ENCODE peak calls at places on chromosomes 5 and 9, in four cellular contexts. A is esophagus muscularis mucosa, F is sigmoid colon, V is K562. P is an unnamed sample.

GRCh38 chr5:149719666-149720065 is 10.4 kb upstream of the PPARGC1B start:
- DNase-seq in F (no peak), A (no peak), V (no peak), P (no peak)

GRCh38 chr9:106619211-106619610 is 243.8 kb upstream of the ZNF462 start:
- DNase-seq in A (no peak), V (no peak), F (no peak), P (no peak)

GRCh38 chr5:43602456-43602817 is 543 bp upstream of the NNT start:
- DNase-seq in F (peak; percentile 74), A (no peak), V (peak; percentile 33), P (no peak)

GRCh38 chr5:73095564-73096238 is 24.7 kb upstream of the TMEM171 start:
- DNase-seq in A (no peak), F (no peak), V (no peak), P (no peak)

GRCh38 chr5:72598461-72599433 is 91.5 kb upstream of the ZNF366 start:
- DNase-seq in A (peak; percentile 47), F (no peak), V (no peak), P (no peak)

GRCh38 chr5:153490124-153491085 is at the start of gene GRIA1:
- DNase-seq in V (no peak), F (no peak), A (peak; percentile 85), P (no peak)

GRCh38 chr9:124812401-124813016 is 35.6 kb downstream of the OLFML2A start:
- DNase-seq in V (peak; percentile 77), F (peak; percentile 93), A (no peak), P (no peak)

GRCh38 chr5:14097998-14098471 is 45.1 kb upstream of the TRIO start:
- DNase-seq in A (no peak), F (no peak), V (no peak), P (no peak)

GRCh38 chr5:129631946-129632345 is 115.9 kb upstream of the MINAR2 start:
- DNase-seq in A (no peak), V (no peak), F (no peak), P (no peak)

GRCh38 chr9:99037768-99038167 is 67.1 kb upstream of the TGFBR1 start:
- DNase-seq in F (no peak), A (no peak), V (no peak), P (no peak)

GRCh38 chr5:107501965-107502691 is 168.6 kb downstream of the EFNA5 start:
- DNase-seq in F (no peak), A (no peak), V (no peak), P (no peak)

GRCh38 chr5:1545798-1546355 is 22.1 kb upstream of the LPCAT1 start:
- DNase-seq in F (no peak), A (no peak), V (no peak), P (peak; percentile 32)

GRCh38 chr9:121280715-121281613 is 13.0 kb downstream of the GSN start:
- DNase-seq in V (no peak), A (no peak), F (no peak), P (peak; percentile 50)

GRCh38 chr5:73895471-73895870 is 269.5 kb downstream of the ARHGEF28 start:
- DNase-seq in V (no peak), A (no peak), F (no peak), P (no peak)

GRCh38 chr5:90930756-90931431 is 372.3 kb downstream of the ADGRV1 start:
- DNase-seq in F (no peak), V (no peak), A (no peak), P (no peak)

GRCh38 chr9:93004561-93004960 is 53.9 kb upstream of the SUSD3 start:
- DNase-seq in V (no peak), F (no peak), A (no peak), P (no peak)

GRCh38 chr9:133974631-133975341 is 17.3 kb downstream of the VAV2 start:
- DNase-seq in F (peak; percentile 52), V (no peak), A (no peak), P (no peak)

GRCh38 chr5:157669701-157670097 is 1.6 kb upstream of the C5orf52 start:
- DNase-seq in F (no peak), V (no peak), A (peak; percentile 45), P (no peak)

GRCh38 chr9:84153885-84154284 is 173.3 kb downstream of the RMI1 start:
- DNase-seq in V (no peak), A (no peak), F (no peak), P (no peak)

GRCh38 chr5:168477060-168477459 is 9.2 kb upstream of the RARS1 start:
- DNase-seq in A (peak; percentile 77), F (no peak), V (no peak), P (no peak)

GRCh38 chr5:138833726-138834480 is 41.2 kb downstream of the LRRTM2 start:
- DNase-seq in A (no peak), F (no peak), V (no peak), P (no peak)

DNA sequence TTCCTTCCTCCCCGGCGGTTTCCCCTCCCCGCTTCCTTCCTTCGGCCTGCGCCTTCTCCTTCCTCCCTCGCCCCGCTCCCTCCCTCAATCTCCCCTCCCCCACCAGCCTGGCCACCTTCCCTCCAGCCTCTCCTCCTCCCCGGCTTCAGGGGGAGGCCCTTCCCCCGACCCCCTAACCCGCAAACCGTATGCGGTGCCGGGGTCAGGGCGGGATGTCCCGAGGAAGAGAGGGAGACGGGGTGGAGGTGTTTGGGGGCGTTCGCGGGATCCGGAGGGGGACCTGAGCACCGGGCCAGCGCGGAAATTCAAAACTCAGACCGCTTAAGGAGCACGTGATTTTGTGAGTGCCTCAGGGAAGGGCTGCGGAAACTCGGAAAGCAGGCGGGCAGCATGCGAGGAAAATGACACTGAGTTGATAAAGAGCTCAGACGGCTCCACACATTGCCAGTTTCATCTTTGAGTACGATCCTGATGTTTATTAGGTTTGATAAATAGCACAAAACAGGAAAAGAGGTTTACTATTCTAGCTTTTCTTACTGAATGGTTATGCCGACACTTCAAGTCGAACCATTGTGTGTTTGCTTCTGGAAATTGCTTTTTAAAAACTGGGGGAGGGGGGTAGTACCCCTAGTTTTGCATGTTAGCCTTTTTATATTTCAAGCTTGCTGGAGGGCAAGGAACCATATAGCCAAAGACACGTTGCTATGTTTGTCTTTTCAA is 5.4 kb downstream of the PTCH1 start:
- DNase-seq in A (no peak), F (peak; percentile 82), V (no peak), P (peak; percentile 82)
- TF ChIP-seq POLR2AphosphoS5 in A (peak; percentile 17), F (no peak), V (peak; percentile 57), P (no peak)

GRCh38 chr9:89234636-89235035 is 56.0 kb upstream of the SHC3 start:
- DNase-seq in A (peak; percentile 37), V (no peak), F (no peak), P (no peak)

GRCh38 chr9:89236955-89237573 is 58.4 kb upstream of the SHC3 start:
- DNase-seq in A (peak; percentile 50), V (no peak), F (no peak), P (no peak)

GRCh38 chr9:89234186-89234585 is 55.6 kb upstream of the SHC3 start:
- DNase-seq in A (peak; percentile 66), F (no peak), V (no peak), P (no peak)
- TF ChIP-seq EP300 in A (no peak), F (no peak), V (no peak), P (no peak)

GRCh38 chr5:30752015-30752414 is 441.5 kb upstream of the CDH6 start:
- DNase-seq in A (no peak), V (no peak), F (no peak), P (no peak)
- TF ChIP-seq POLR2A in A (no peak), V (no peak), F (no peak), P (no peak)

GRCh38 chr9:28810375-28811075 is 1237.2 kb upstream of the C9orf72 start:
- DNase-seq in A (no peak), F (no peak), V (no peak), P (no peak)
- TF ChIP-seq POLR2AphosphoS5 in A (no peak), F (no peak), V (no peak), P (no peak)

GRCh38 chr5:96823900-96824351 is 16.2 kb upstream of the ERAP1 start:
- DNase-seq in A (no peak), V (no peak), F (no peak), P (no peak)

GRCh38 chr5:96821260-96821916 is 13.6 kb upstream of the ERAP1 start:
- DNase-seq in A (peak; percentile 55), V (no peak), F (no peak), P (no peak)

GRCh38 chr5:96823060-96823459 is 15.3 kb upstream of the ERAP1 start:
- DNase-seq in V (no peak), F (no peak), A (no peak), P (no peak)

GRCh38 chr5:96826071-96826470 is 18.3 kb upstream of the ERAP1 start:
- DNase-seq in V (no peak), A (no peak), F (no peak), P (no peak)

DNA sequence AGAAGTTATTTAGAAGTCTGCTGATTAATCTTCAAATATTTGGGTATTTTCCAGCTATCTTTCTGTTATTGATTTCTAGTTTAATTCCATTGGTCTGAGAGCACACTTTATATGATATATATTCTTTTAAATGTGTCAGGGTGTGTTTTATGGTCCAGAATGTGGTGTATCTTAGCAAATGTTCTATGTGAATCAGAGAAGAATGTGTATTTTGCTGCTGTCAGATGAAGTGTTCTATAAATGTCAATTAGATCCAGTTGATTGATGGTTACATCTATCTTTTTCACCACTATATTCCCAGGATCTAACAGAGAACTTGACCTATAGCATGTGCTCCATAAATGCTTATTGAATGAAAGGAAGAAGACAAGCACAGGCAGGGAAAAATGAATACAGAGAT is 17.5 kb upstream of the ERAP1 start:
- DNase-seq in A (no peak), V (no peak), F (no peak), P (no peak)
- TF ChIP-seq EP300 in A (no peak), V (no peak), F (no peak), P (no peak)

GRCh38 chr5:69042500-69042899 is 51.3 kb upstream of the SLC30A5 start:
- DNase-seq in F (no peak), A (no peak), V (no peak), P (no peak)

GRCh38 chr5:69039829-69040228 is 54.0 kb upstream of the SLC30A5 start:
- DNase-seq in F (no peak), V (no peak), A (no peak), P (no peak)

GRCh38 chr5:69046375-69046957 is 47.3 kb upstream of the SLC30A5 start:
- DNase-seq in V (peak; percentile 48), A (no peak), F (no peak), P (no peak)

GRCh38 chr5:69038539-69038938 is 55.3 kb upstream of the SLC30A5 start:
- DNase-seq in A (no peak), F (no peak), V (no peak), P (no peak)

DNA sequence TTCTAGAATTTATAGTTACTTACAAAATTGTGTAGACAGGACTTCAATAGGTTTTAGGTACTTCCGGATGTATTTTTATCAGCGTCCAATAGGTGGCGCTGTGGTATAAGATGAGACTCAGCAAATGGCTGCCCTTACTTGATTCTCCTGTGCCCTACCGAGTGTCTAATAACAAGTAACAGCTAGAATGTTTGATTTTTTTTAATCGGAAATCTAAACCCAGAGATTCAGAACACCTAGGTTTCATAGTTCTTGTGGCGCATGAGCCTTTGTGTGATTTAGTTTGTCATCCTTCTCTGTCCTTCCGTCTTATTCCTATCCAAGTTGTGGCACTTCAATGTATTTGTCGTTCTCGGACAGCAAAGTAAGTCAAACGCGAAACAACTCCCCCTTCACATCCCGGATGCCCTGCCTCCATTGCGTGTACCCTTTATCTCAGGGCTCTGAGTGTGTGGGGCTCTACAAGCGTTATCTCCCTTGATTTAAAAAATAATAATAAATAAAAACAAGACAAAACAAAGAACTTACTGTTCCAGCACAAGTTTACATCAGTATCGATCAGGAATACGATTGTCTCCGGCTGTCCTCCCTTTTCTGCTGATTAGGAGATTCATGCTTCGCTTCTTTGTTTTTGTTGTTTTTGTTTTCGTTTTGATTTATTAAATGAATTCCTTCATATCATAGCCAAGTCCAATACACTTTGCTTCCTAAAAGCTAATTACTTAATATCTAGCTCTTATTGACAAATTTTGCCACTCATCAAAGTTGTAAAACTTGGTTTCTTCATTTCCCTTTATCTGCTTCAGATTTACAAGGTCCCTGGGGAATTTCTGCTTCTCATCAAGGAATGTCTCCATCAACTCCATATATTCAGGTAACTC is 50.7 kb upstream of the SLC30A5 start:
- DNase-seq in V (peak; percentile 71), F (peak; percentile 87), A (peak; percentile 93), P (no peak)
- TF ChIP-seq POLR2A in V (no peak), F (no peak), A (no peak), P (no peak)

GRCh38 chr9:122337561-122337939 is 33.3 kb upstream of the PTGS1 start:
- DNase-seq in A (no peak), V (no peak), F (no peak), P (no peak)
- TF ChIP-seq POLR2AphosphoS5 in A (no peak), V (no peak), F (no peak), P (no peak)